ENCODE peak calls at places on chromosome 17, in eight cellular contexts. L, B, E, P, Q, R, N and Y are unnamed samples. For H3K9me3, the result is how much of the 10 kb centered on the place peaks cover.

GRCh38 chr17:82013341-82013740 is 9.3 kb downstream of the CENPX start:
- DNase-seq in L (no peak), B (no peak), E (no peak), P (no peak), Q (peak), R (no peak), N (no peak), Y (no peak)

GRCh38 chr17:49687878-49688491 is 10.1 kb upstream of the SPOP start:
- DNase-seq in L (no peak), B (no peak), E (no peak), P (no peak), Q (no peak), R (no peak), N (peak), Y (no peak)

GRCh38 chr17:4161560-4162221 is 18.7 kb downstream of the CYB5D2 start:
- DNase-seq in L (no peak), B (no peak), E (no peak), P (no peak), Q (no peak), R (no peak), N (no peak), Y (no peak)

GRCh38 chr17:28335959-28336871 is 654 bp downstream of the TNFAIP1 start:
- DNase-seq in L (peak), B (peak), E (peak), P (peak), Q (peak), R (no peak), N (no peak), Y (peak)

GRCh38 chr17:59722623-59723022 is 15.2 kb downstream of the VMP1 start:
- DNase-seq in L (no peak), B (no peak), E (no peak), P (no peak), Q (no peak), R (no peak), N (no peak), Y (no peak)

GRCh38 chr17:40564195-40564882 is 933 bp downstream of the CCR7 start:
- DNase-seq in L (no peak), B (no peak), E (no peak), P (no peak), Q (no peak), R (peak), N (no peak), Y (no peak)

GRCh38 chr17:56939869-56940484 is 20.9 kb downstream of the COIL start:
- DNase-seq in L (peak), B (no peak), E (peak), P (peak), Q (no peak), R (no peak), N (peak), Y (no peak)

GRCh38 chr17:74862108-74862901 is 2.6 kb upstream of the GRIN2C start:
- DNase-seq in L (no peak), B (peak), E (no peak), P (no peak), Q (no peak), R (peak), N (peak), Y (no peak)

GRCh38 chr17:54891176-54891821 is 9.4 kb upstream of the TOM1L1 start:
- DNase-seq in L (peak), B (no peak), E (peak), P (peak), Q (no peak), R (no peak), N (peak), Y (no peak)

GRCh38 chr17:43020030-43020621 is 2.1 kb downstream of the VAT1 start:
- DNase-seq in L (no peak), B (no peak), E (no peak), P (no peak), Q (peak), R (no peak), N (no peak), Y (no peak)

GRCh38 chr17:50367401-50367800 is 5.6 kb downstream of the MRPL27 start:
- DNase-seq in L (no peak), B (no peak), E (no peak), P (no peak), Q (no peak), R (peak), N (no peak), Y (no peak)

GRCh38 chr17:61485067-61485775 is 33.0 kb downstream of the TBX4 start:
- DNase-seq in L (no peak), B (no peak), E (no peak), P (peak), Q (no peak), R (no peak), N (no peak), Y (no peak)

GRCh38 chr17:50767030-50767429 is 288 bp downstream of the ANKRD40CL start:
- DNase-seq in L (no peak), B (no peak), E (no peak), P (no peak), Q (no peak), R (no peak), N (no peak), Y (peak)

GRCh38 chr17:32189343-32189742 is 47.0 kb downstream of the RHOT1 start:
- DNase-seq in L (no peak), B (no peak), E (no peak), P (no peak), Q (no peak), R (no peak), N (no peak), Y (no peak)

GRCh38 chr17:2393954-2394749 is 6.7 kb downstream of the MNT start:
- DNase-seq in L (no peak), B (no peak), E (no peak), P (no peak), Q (no peak), R (no peak), N (no peak), Y (peak)

GRCh38 chr17:62827722-62828498 is 19.8 kb upstream of the MARCHF10 start:
- DNase-seq in L (no peak), B (no peak), E (no peak), P (peak), Q (no peak), R (no peak), N (no peak), Y (no peak)

GRCh38 chr17:51676691-51677487 is 416.5 kb downstream of the UTP18 start:
- DNase-seq in L (no peak), B (no peak), E (no peak), P (no peak), Q (no peak), R (no peak), N (no peak), Y (no peak)

GRCh38 chr17:81346090-81346907 is 49.0 kb upstream of the BAHCC1 start:
- DNase-seq in L (peak), B (peak), E (peak), P (peak), Q (peak), R (peak), N (peak), Y (peak)

GRCh38 chr17:82384730-82385429 is 13.3 kb downstream of the UTS2R start:
- DNase-seq in L (no peak), B (no peak), E (no peak), P (peak), Q (peak), R (peak), N (peak), Y (peak)

GRCh38 chr17:7190276-7190917 is 11.2 kb upstream of the ASGR1 start:
- DNase-seq in L (no peak), B (peak), E (no peak), P (no peak), Q (no peak), R (no peak), N (no peak), Y (no peak)

GRCh38 chr17:38536661-38537060 is 69.1 kb downstream of the SRCIN1 start:
- DNase-seq in L (no peak), B (no peak), E (no peak), P (no peak), Q (no peak), R (no peak), N (no peak), Y (no peak)

DNA sequence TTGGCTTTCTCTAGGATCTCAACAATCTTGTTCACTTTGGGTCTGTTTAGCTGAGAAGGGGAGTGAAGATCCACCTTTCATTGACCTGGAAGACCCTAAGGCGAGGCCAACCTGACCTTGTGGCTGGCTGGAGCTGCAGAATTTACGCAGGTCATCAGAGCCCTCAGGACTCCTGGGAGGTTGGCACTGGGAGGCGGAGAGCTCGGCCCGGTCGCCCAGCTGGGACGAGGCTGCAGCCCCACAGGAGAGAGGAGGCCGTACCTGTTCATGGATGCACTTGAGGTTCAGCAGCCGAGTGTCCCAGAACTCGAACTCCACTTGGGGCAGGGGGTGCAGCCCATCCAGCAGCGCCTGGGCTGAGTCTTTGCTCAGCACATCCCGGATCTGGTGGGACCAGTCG is 5.9 kb downstream of the DNAH17 start:
- DNase-seq in L (no peak), B (no peak), E (no peak), P (no peak), Q (no peak), R (no peak), N (no peak), Y (no peak)
- H3K9me3 ChIP-seq in L (under half), B (under half), E (under half), P (under half), Q (under half), R (under half), N (under half), Y (under half)

DNA sequence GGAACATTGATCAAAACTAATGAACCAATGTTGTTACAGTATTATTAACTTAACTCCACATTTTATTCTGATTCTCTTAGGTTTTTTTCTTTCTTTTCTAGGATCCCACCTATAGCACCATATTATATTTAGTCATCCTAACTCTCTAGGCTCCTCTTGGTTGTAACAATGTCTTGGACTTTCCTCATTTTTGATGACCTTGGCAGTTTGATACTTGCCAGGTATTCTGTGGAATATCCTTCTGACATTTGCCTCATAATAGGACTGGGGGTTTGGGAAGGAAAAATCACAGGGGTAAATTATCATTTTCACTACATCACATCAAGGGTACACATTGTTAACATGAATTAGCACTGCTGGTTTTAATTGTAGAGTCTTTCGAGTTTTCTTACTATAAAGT is 851.6 kb upstream of the SOX9 start:
- DNase-seq in L (no peak), B (no peak), E (no peak), P (no peak), Q (no peak), R (no peak), N (no peak), Y (no peak)
- TF ChIP-seq CTCF in L (no peak), B (no peak), E (no peak), P (no peak), Q (no peak), R (no peak), N (no peak), Y (no peak)

GRCh38 chr17:5179003-5179402 is 12.7 kb downstream of the ZNF594 start:
- DNase-seq in L (no peak), B (no peak), E (no peak), P (no peak), Q (no peak), R (no peak), N (no peak), Y (no peak)
- H3K9me3 ChIP-seq in L (under half), B (half or more), E (half or more), P (half or more), Q (half or more), R (half or more), N (under half), Y (half or more)

DNA sequence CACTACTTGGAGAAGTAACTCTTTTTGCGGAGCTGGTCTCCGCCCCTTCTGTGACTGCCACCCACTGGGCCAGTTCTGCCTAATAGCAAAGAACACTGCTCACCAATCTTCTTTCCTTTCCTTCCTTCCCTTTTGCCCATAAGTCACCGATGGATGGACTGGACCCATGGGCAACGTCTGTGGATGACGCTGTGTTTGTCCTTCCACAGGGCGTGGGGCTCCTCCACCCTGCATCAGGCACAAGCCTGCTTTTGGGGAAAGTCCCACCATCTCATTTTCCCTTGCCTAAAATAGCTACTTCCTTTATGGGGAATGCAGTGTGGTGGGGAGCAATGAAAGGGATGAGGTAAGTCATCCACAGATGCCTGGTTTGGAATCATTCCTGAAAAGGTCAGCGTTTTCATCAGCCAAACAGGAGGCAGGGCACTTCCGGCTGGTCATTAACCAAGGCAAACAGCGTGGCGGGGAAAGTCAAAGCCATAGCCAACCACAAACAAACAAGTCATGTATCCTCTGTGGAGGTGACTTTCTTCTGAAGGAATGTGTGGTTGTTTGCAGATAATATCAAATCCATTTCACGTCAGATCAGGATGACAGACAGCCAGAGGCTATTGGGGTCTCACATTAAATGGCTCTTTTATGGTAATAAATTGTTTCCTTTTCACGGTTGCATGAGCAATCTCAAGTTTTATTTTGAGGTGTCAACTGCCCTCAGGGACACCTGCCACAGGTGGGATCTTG is 30.7 kb upstream of the MED9 start:
- DNase-seq in L (peak), B (no peak), E (peak), P (peak), Q (no peak), R (no peak), N (no peak), Y (no peak)
- TF ChIP-seq CTCF in L (no peak), B (no peak), E (peak), P (no peak), Q (no peak), R (no peak), N (no peak), Y (no peak)

DNA sequence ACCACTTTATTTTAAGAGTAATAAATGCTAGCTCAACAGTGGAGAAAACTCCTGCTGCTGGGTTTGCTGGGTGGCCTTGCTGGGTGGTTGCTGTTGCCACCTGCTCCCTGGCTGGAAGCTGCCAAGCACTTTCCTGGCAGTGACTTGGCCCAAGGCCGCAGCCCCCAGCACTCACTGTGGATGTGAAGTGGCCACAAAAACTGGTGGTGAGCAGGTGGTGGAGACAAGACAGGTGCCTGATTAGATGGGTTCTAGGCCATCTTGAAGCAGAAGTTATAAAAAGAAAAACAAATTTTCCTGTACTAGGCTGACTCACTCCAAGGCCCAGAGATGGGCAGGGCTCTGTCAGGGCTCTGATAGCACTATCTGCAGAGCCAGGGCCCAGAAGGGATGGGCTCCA is 224.7 kb upstream of the NLRP1 start:
- DNase-seq in L (no peak), B (no peak), E (no peak), P (no peak), Q (no peak), R (no peak), N (no peak), Y (no peak)
- H3K9me3 ChIP-seq in L (under half), B (under half), E (under half), P (under half), Q (under half), R (under half), N (under half), Y (under half)

GRCh38 chr17:76547642-76548202 is 7.9 kb downstream of the PRCD start:
- DNase-seq in L (no peak), B (no peak), E (no peak), P (no peak), Q (no peak), R (no peak), N (no peak), Y (no peak)
- TF ChIP-seq CTCF in L (no peak), B (no peak), E (no peak), P (no peak), Q (no peak), R (no peak), N (peak), Y (peak)

GRCh38 chr17:22459953-22460350 is 767.6 kb downstream of the KCNJ18 start:
- DNase-seq in L (no peak), B (no peak), E (no peak), P (no peak), Q (no peak), R (no peak), N (no peak), Y (no peak)
- H3K9me3 ChIP-seq in L (under half), B (under half), E (under half), P (under half), Q (under half), R (under half), N (under half), Y (half or more)

GRCh38 chr17:46002311-46002972 is 3.4 kb downstream of the STH start:
- DNase-seq in L (peak), B (peak), E (peak), P (no peak), Q (peak), R (peak), N (peak), Y (peak)

GRCh38 chr17:46003907-46004748 is 5.1 kb downstream of the STH start:
- DNase-seq in L (no peak), B (peak), E (no peak), P (peak), Q (peak), R (peak), N (no peak), Y (peak)

GRCh38 chr17:46001390-46002310 is 2.6 kb downstream of the STH start:
- DNase-seq in L (no peak), B (no peak), E (no peak), P (no peak), Q (no peak), R (no peak), N (no peak), Y (no peak)

GRCh38 chr17:46000757-46001156 is 1.7 kb downstream of the STH start:
- DNase-seq in L (no peak), B (no peak), E (no peak), P (no peak), Q (no peak), R (no peak), N (no peak), Y (no peak)

DNA sequence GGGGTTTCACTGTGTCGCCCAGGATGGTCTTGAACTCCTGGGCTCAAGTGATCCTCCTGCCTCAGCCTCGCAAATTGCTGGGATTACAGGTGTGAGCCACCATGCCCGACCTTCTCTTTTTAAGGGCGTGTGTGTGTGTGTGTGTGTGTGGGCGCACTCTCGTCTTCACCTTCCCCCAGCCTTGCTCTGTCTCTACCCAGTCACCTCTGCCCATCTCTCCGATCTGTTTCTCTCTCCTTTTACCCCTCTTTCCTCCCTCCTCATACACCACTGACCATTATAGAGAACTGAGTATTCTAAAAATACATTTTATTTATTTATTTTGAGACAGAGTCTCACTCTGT is 3.9 kb downstream of the STH start:
- DNase-seq in L (no peak), B (no peak), E (no peak), P (no peak), Q (no peak), R (no peak), N (no peak), Y (no peak)
- TF ChIP-seq CTCF in L (no peak), B (no peak), E (no peak), P (no peak), Q (no peak), R (no peak), N (no peak), Y (no peak)

GRCh38 chr17:80110927-80111701 is 9.7 kb downstream of the GAA start:
- DNase-seq in L (no peak), B (no peak), E (no peak), P (no peak), Q (no peak), R (no peak), N (no peak), Y (no peak)
- H3K9me3 ChIP-seq in L (under half), B (under half), E (under half), P (under half), Q (under half), R (under half), N (under half), Y (under half)

GRCh38 chr17:73323622-73324455 is 12.0 kb upstream of the CDC42EP4 start:
- DNase-seq in L (no peak), B (no peak), E (no peak), P (no peak), Q (no peak), R (no peak), N (no peak), Y (no peak)

GRCh38 chr17:73331060-73331459 is 19.3 kb upstream of the CDC42EP4 start:
- DNase-seq in L (no peak), B (no peak), E (no peak), P (no peak), Q (no peak), R (no peak), N (no peak), Y (no peak)

GRCh38 chr17:73320601-73321264 is 8.9 kb upstream of the CDC42EP4 start:
- DNase-seq in L (no peak), B (no peak), E (no peak), P (no peak), Q (no peak), R (no peak), N (no peak), Y (no peak)

GRCh38 chr17:73324711-73325526 is 13.1 kb upstream of the CDC42EP4 start:
- DNase-seq in L (no peak), B (no peak), E (no peak), P (no peak), Q (no peak), R (no peak), N (no peak), Y (no peak)

DNA sequence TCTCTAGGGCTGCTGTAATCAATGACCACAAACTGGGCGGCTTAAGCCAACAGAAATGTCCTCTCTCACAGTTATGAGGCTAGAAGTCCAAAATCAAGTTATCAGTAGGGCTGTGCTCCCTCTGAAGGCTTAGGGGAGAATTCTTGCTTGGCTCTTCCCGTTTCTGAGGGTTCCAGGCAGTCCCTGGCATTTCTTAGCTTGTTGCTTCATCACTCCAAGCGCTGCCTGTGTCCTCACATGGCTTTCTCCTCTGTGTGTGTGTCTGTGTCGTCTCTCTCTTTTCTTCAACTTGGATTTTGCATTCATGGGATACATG is 13.7 kb upstream of the CDC42EP4 start:
- DNase-seq in L (no peak), B (no peak), E (no peak), P (no peak), Q (no peak), R (peak), N (no peak), Y (no peak)
- TF ChIP-seq CTCF in L (no peak), B (no peak), E (peak), P (no peak), Q (no peak), R (no peak), N (no peak), Y (no peak)